ENCODE peak calls at places on chromosomes 7 and 10, in ten cellular contexts. F is iris pigment epithelial cell; U is AG09309; V is stimulated activated CD8-positive, alpha-beta memory T cell treated with anti-CD3 and anti-CD28 coated beads, Interleukin-2, amount 100 ng/mL, for 48 hours; Y is M059J; O is NCI-H1436; M is aorta; S is pancreas; L is T-helper 1 cell; R is HT1080. G is an unnamed sample.

GRCh38 chr7:64485623-64486022 is 77.2 kb downstream of the ZNF680 start:
- DNase-seq in F (no peak), U (no peak), V (no peak), Y (no peak), O (no peak), M (no peak), S (no peak), L (no peak), R (no peak), G (no peak)

GRCh38 chr10:11225935-11226334 is 208.3 kb downstream of the CELF2 start:
- DNase-seq in F (no peak), U (no peak), V (peak), Y (no peak), O (no peak), M (no peak), S (no peak), L (peak), R (peak), G (no peak)

GRCh38 chr10:110010076-110011069 is 2.6 kb downstream of the ADD3 start:
- DNase-seq in F (peak), U (no peak), V (no peak), Y (peak), O (no peak), M (no peak), S (no peak), L (peak), R (peak), G (no peak)

GRCh38 chr7:79709574-79710409 is 256.3 kb upstream of the MAGI2 start:
- DNase-seq in F (peak), U (no peak), V (no peak), Y (peak), O (no peak), M (no peak), S (no peak), L (no peak), R (peak), G (no peak)

GRCh38 chr7:27179503-27180430 is 5.3 kb downstream of the HOXA11 start:
- DNase-seq in F (peak), U (no peak), V (no peak), Y (peak), O (no peak), M (peak), S (no peak), L (peak), R (no peak), G (no peak)

GRCh38 chr7:2217716-2218443 is 14.9 kb downstream of the MAD1L1 start:
- DNase-seq in F (peak), U (no peak), V (no peak), Y (no peak), O (no peak), M (no peak), S (no peak), L (no peak), R (no peak), G (no peak)

GRCh38 chr10:62016477-62017140 is 115.1 kb downstream of the ARID5B start:
- DNase-seq in F (no peak), U (no peak), V (no peak), Y (no peak), O (no peak), M (no peak), S (no peak), L (no peak), R (no peak), G (no peak)

GRCh38 chr7:98205162-98205845 is 5.9 kb upstream of the BHLHA15 start:
- DNase-seq in F (no peak), U (no peak), V (no peak), Y (no peak), O (no peak), M (no peak), S (no peak), L (no peak), R (no peak), G (no peak)

GRCh38 chr7:149385195-149385955 is 75.5 kb downstream of the ZNF777 start:
- DNase-seq in F (no peak), U (no peak), V (no peak), Y (peak), O (peak), M (no peak), S (no peak), L (no peak), R (no peak), G (no peak)

GRCh38 chr7:95649546-95649945 is 53.2 kb upstream of the PDK4 start:
- DNase-seq in F (no peak), U (no peak), V (no peak), Y (no peak), O (no peak), M (no peak), S (no peak), L (no peak), R (no peak), G (no peak)

GRCh38 chr10:101995451-101996063 is 60.4 kb downstream of the ARMH3 start:
- DNase-seq in F (peak), U (no peak), V (no peak), Y (peak), O (no peak), M (no peak), S (no peak), L (no peak), R (peak), G (no peak)

GRCh38 chr7:156009569-156009968 is 197.3 kb upstream of the SHH start:
- DNase-seq in F (no peak), U (no peak), V (no peak), Y (no peak), O (no peak), M (no peak), S (no peak), L (no peak), R (no peak), G (no peak)

GRCh38 chr7:1757601-1758000 is 87.5 kb downstream of the ELFN1 start:
- DNase-seq in F (no peak), U (no peak), V (no peak), Y (no peak), O (no peak), M (peak), S (no peak), L (no peak), R (no peak), G (no peak)

GRCh38 chr10:48470893-48471805 is 133.7 kb downstream of the ARHGAP22 start:
- DNase-seq in F (peak), U (peak), V (no peak), Y (peak), O (no peak), M (peak), S (no peak), L (no peak), R (peak), G (peak)

GRCh38 chr10:49115015-49115795 is at the start of gene VSTM4:
- DNase-seq in F (peak), U (no peak), V (peak), Y (no peak), O (peak), M (peak), S (peak), L (no peak), R (peak), G (peak)

GRCh38 chr10:114923551-114923950 is 14.4 kb upstream of the TRUB1 start:
- DNase-seq in F (no peak), U (no peak), V (no peak), Y (no peak), O (no peak), M (no peak), S (no peak), L (no peak), R (no peak), G (no peak)

GRCh38 chr7:6640246-6640721 is 3.2 kb downstream of the ZNF316 start:
- DNase-seq in F (peak), U (no peak), V (no peak), Y (no peak), O (no peak), M (no peak), S (no peak), L (no peak), R (no peak), G (no peak)

GRCh38 chr7:151366872-151367207 is 25.2 kb downstream of the NUB1 start:
- DNase-seq in F (peak), U (peak), V (no peak), Y (no peak), O (no peak), M (no peak), S (no peak), L (no peak), R (no peak), G (no peak)

GRCh38 chr10:89668391-89669180 is 23.5 kb upstream of the PANK1 start:
- DNase-seq in F (no peak), U (no peak), V (no peak), Y (peak), O (no peak), M (no peak), S (no peak), L (no peak), R (peak), G (no peak)

GRCh38 chr7:73732397-73732796 is 6.2 kb downstream of the ABHD11 start:
- DNase-seq in F (no peak), U (no peak), V (no peak), Y (no peak), O (no peak), M (no peak), S (no peak), L (no peak), R (no peak), G (no peak)

GRCh38 chr10:23405540-23405939 is 33.3 kb upstream of the OTUD1 start:
- DNase-seq in F (peak), U (no peak), V (no peak), Y (no peak), O (no peak), M (no peak), S (no peak), L (no peak), R (no peak), G (no peak)

GRCh38 chr7:102917436-102918353 is 4.9 kb downstream of the LRRC17 start:
- DNase-seq in F (no peak), U (no peak), V (no peak), Y (no peak), O (no peak), M (no peak), S (no peak), L (no peak), R (no peak), G (no peak)

GRCh38 chr10:79502561-79503309 is 9.6 kb upstream of the EIF5AL1 start:
- DNase-seq in F (no peak), U (no peak), V (no peak), Y (no peak), O (peak), M (no peak), S (no peak), L (no peak), R (peak), G (no peak)

GRCh38 chr7:512146-512510 is 7.5 kb downstream of the PDGFA start:
- DNase-seq in F (no peak), U (no peak), V (no peak), Y (no peak), O (no peak), M (peak), S (peak), L (no peak), R (no peak), G (no peak)

GRCh38 chr10:85036661-85037060 is 708.3 kb downstream of the CCSER2 start:
- DNase-seq in F (no peak), U (no peak), V (no peak), Y (no peak), O (no peak), M (no peak), S (no peak), L (no peak), R (no peak), G (no peak)

GRCh38 chr7:99008921-99009530 is 130.7 kb downstream of the TRRAP start:
- DNase-seq in F (no peak), U (no peak), V (no peak), Y (no peak), O (no peak), M (no peak), S (no peak), L (no peak), R (no peak), G (peak)

GRCh38 chr10:26881600-26882331 is 21.0 kb upstream of the ABI1 start:
- DNase-seq in F (peak), U (peak), V (no peak), Y (peak), O (peak), M (no peak), S (no peak), L (no peak), R (peak), G (no peak)

GRCh38 chr7:98541101-98541500 is 76.0 kb upstream of the NPTX2 start:
- DNase-seq in F (no peak), U (no peak), V (no peak), Y (no peak), O (no peak), M (peak), S (no peak), L (no peak), R (no peak), G (no peak)

GRCh38 chr10:75470901-75471300 is 39.5 kb downstream of the LRMDA start:
- DNase-seq in F (no peak), U (no peak), V (no peak), Y (no peak), O (no peak), M (no peak), S (no peak), L (no peak), R (no peak), G (no peak)

GRCh38 chr7:99837649-99838361 is 10.0 kb downstream of the CYP3A43 start:
- DNase-seq in F (no peak), U (no peak), V (no peak), Y (peak), O (no peak), M (no peak), S (no peak), L (no peak), R (peak), G (no peak)

GRCh38 chr10:121596668-121597503 is 1.4 kb downstream of the FGFR2 start:
- DNase-seq in F (peak), U (no peak), V (no peak), Y (peak), O (no peak), M (peak), S (peak), L (no peak), R (no peak), G (peak)

GRCh38 chr7:27151945-27152815 is at the start of gene HOXA3:
- DNase-seq in F (no peak), U (no peak), V (no peak), Y (peak), O (no peak), M (peak), S (peak), L (no peak), R (no peak), G (no peak)

GRCh38 chr10:132571565-132572544 is 34.3 kb downstream of the INPP5A start:
- DNase-seq in F (peak), U (peak), V (peak), Y (peak), O (peak), M (peak), S (peak), L (no peak), R (peak), G (no peak)

GRCh38 chr10:31121797-31122586 is 90.3 kb upstream of the ZNF438 start:
- DNase-seq in F (peak), U (no peak), V (no peak), Y (no peak), O (peak), M (no peak), S (no peak), L (no peak), R (no peak), G (no peak)

GRCh38 chr10:114346176-114347031 is 57.9 kb downstream of the AFAP1L2 start:
- DNase-seq in F (no peak), U (no peak), V (no peak), Y (no peak), O (no peak), M (no peak), S (no peak), L (no peak), R (no peak), G (no peak)

G was measured in left lobe of liver.